ENCODE peak calls at places on chromosomes 11 and 22, in eight cellular contexts. L is AG04450, A is B cell, O is A549, J is mucosa of descending colon, B is nephron progenitor cell, D is AG09309, C is HCT116. H is an unnamed sample.

GRCh38 chr11:63622318-63622717 is 8.1 kb upstream of the PLAAT3 start:
- DNase-seq in L (no peak), A (no peak), O (peak), J (no peak), B (no peak), D (no peak), C (no peak), H (no peak)

GRCh38 chr22:39240841-39241631 is 3.7 kb downstream of the PDGFB start:
- DNase-seq in L (no peak), A (no peak), O (peak), J (peak), B (peak), D (no peak), C (peak), H (peak)

GRCh38 chr11:100675115-100675650 is 11.9 kb upstream of the ARHGAP42 start:
- DNase-seq in L (no peak), A (no peak), O (no peak), J (no peak), B (no peak), D (no peak), C (no peak), H (no peak)

GRCh38 chr11:44244649-44245308 is 65.2 kb downstream of the ALX4 start:
- DNase-seq in L (no peak), A (no peak), O (no peak), J (no peak), B (no peak), D (no peak), C (no peak), H (no peak)

GRCh38 chr22:31085493-31085824 is 4.3 kb downstream of the SMTN start:
- DNase-seq in L (no peak), A (no peak), O (no peak), J (no peak), B (no peak), D (no peak), C (no peak), H (no peak)

GRCh38 chr11:118437046-118437735 is 899 bp downstream of the KMT2A start:
- DNase-seq in L (no peak), A (peak), O (peak), J (peak), B (peak), D (no peak), C (no peak), H (peak)

GRCh38 chr11:71451596-71452353 is 1.2 kb upstream of the NADSYN1 start:
- DNase-seq in L (no peak), A (no peak), O (no peak), J (peak), B (peak), D (no peak), C (no peak), H (no peak)

GRCh38 chr11:14519692-14520085 is 497 bp downstream of the PSMA1 start:
- DNase-seq in L (no peak), A (no peak), O (no peak), J (no peak), B (no peak), D (no peak), C (no peak), H (no peak)

GRCh38 chr11:120465921-120466534 is 45.5 kb upstream of the GRIK4 start:
- DNase-seq in L (no peak), A (no peak), O (no peak), J (no peak), B (no peak), D (no peak), C (no peak), H (no peak)

GRCh38 chr11:94771951-94772350 is 3.8 kb downstream of the AMOTL1 start:
- DNase-seq in L (no peak), A (no peak), O (no peak), J (no peak), B (no peak), D (no peak), C (no peak), H (no peak)

GRCh38 chr11:60679879-60680278 is 19.5 kb upstream of the MS4A8 start:
- DNase-seq in L (no peak), A (no peak), O (no peak), J (no peak), B (no peak), D (no peak), C (no peak), H (no peak)

GRCh38 chr11:120674537-120674936 is 163.0 kb downstream of the GRIK4 start:
- DNase-seq in L (peak), A (no peak), O (no peak), J (no peak), B (no peak), D (no peak), C (no peak), H (no peak)

GRCh38 chr11:834371-835316 is 1.9 kb downstream of the CD151 start:
- DNase-seq in L (no peak), A (no peak), O (peak), J (peak), B (no peak), D (no peak), C (peak), H (no peak)

GRCh38 chr11:115961168-115962003 is 457.2 kb upstream of the CADM1 start:
- DNase-seq in L (no peak), A (no peak), O (no peak), J (no peak), B (no peak), D (no peak), C (no peak), H (no peak)

GRCh38 chr11:13126430-13126829 is 117.3 kb downstream of the RASSF10 start:
- DNase-seq in L (peak), A (no peak), O (peak), J (no peak), B (no peak), D (peak), C (no peak), H (no peak)

GRCh38 chr11:21612326-21612725 is 580.6 kb upstream of the ANO5 start:
- DNase-seq in L (no peak), A (no peak), O (no peak), J (no peak), B (no peak), D (no peak), C (no peak), H (no peak)

GRCh38 chr22:43418079-43418825 is 6.4 kb downstream of the MPPED1 start:
- DNase-seq in L (no peak), A (no peak), O (no peak), J (no peak), B (no peak), D (no peak), C (no peak), H (no peak)

GRCh38 chr11:61688368-61689163 is 8.4 kb downstream of the DAGLA start:
- DNase-seq in L (no peak), A (no peak), O (no peak), J (peak), B (no peak), D (peak), C (no peak), H (no peak)

GRCh38 chr11:68142028-68142412 is 20.8 kb upstream of the CHKA start:
- DNase-seq in L (no peak), A (no peak), O (no peak), J (peak), B (no peak), D (no peak), C (no peak), H (no peak)

DNA sequence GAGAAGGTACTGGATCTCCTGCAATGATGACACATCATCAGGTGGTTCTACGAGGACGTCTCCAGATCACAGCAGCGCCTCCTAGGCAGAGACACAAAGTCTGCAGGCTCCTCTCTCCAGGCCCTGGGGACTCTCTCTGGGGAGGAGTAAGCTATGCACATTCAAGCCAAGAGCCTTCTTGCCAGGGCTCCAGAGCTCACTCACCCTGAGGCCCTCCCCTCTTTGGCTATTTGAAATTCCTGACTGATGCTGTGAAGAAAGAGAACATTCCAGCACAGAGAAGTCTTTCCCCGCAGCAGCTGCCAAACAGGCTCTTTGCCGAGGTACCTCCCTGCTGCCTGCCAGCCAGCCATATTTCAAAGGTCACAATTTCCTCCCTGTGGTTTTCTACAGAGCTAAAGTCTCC is 204.9 kb downstream of the CSNK2A3 start:
- DNase-seq in L (no peak), A (no peak), O (no peak), J (peak), B (peak), D (peak), C (no peak), H (no peak)
- TF ChIP-seq CTCF in L (peak), A (no peak), O (no peak), J (no peak), B (no peak), D (peak), C (peak), H (no peak)

DNA sequence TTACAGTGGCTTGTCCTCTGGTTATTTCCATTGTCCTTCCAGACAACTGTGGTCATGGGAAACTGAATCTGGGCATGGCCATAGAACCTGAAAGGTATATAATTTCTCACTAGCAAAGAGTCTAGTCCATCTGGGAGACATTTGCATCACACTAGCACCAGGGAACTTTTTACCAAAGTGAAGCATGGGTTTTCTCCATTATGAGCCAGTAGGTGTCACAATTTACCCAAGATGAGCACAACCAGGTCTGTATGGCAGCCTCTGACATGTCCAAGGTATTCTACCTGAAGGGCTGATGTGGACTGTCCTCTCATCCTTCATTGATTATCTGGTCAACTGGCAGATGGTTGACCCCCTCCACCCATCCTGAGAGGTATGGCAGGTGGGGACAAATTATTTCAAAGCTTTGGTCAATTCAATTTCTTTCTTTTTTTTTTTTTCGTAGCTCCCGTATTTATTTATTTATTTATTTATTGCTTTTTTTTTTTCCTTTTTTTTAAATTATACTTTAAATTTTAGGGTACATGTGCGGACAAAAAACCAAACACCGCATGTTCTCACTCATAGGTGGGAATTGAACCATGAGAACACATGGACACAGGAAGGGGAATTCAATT is 425.9 kb downstream of the TMEM135 start:
- DNase-seq in L (no peak), A (no peak), O (peak), J (peak), B (no peak), D (no peak), C (peak), H (peak)
- TF ChIP-seq CTCF in L (peak), A (no peak), O (no peak), J (no peak), B (peak), D (peak), C (peak), H (no peak)

DNA sequence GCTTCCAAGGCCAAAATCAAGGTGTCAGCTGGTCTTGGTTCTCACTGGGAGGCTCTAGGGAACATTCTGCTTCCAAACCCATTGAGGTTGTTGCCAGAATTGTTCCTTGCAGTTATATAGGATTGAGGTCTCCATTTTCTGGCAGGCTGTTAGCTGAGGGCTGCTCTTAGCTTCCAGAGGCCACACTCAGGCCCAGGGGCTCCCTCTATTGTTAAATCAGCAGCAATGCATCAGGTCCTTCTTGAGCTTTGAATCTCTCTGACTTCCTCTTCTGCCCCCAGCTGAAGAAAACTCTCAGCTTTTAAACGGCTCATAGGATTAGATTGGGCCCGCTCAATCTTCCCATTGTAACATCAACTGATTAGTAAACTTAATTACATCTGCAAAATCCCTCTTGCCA is 39.3 kb upstream of the BSX start:
- DNase-seq in L (peak), A (no peak), O (peak), J (peak), B (peak), D (no peak), C (peak), H (peak)
- TF ChIP-seq CTCF in L (peak), A (peak), O (peak), J (peak), B (peak), D (peak), C (peak), H (peak)

GRCh38 chr11:134802598-134802997 is 390.6 kb upstream of the B3GAT1 start:
- DNase-seq in L (no peak), A (no peak), O (no peak), J (no peak), B (no peak), D (no peak), C (no peak), H (no peak)
- TF ChIP-seq CTCF in L (no peak), A (no peak), O (no peak), J (no peak), B (no peak), D (no peak), C (no peak), H (no peak)

DNA sequence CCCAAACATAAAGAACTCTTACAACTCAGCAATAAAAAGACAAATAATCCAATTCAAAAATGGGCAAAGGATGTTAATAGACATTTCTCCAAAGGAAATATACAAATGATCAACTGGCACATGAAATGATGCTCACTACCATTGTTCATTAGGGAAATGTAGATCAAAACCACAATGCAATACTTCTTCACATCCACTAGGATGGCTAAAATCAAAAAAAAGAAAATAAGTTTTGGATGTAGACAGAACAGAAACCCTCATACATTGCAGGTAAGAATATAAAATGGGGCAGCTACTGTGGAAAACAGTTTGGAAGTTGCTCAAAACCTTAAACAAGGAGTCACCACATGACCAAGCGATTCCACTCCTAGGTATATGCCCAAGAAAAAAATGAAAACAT is 16.3 kb downstream of the SIK3 start:
- DNase-seq in L (no peak), A (no peak), O (no peak), J (no peak), B (no peak), D (no peak), C (no peak), H (no peak)
- TF ChIP-seq CTCF in L (no peak), A (peak), O (no peak), J (no peak), B (no peak), D (no peak), C (peak), H (no peak)

GRCh38 chr11:131038597-131038996 is 122.3 kb upstream of the SNX19 start:
- DNase-seq in L (no peak), A (no peak), O (no peak), J (no peak), B (no peak), D (no peak), C (no peak), H (peak)
- TF ChIP-seq CTCF in L (no peak), A (no peak), O (no peak), J (no peak), B (peak), D (peak), C (peak), H (peak)

H was measured in GM20000.